ENCODE peak calls at places on chromosomes 1 and 21, in four cellular contexts. M is substantia nigra, W is adrenal gland, F is AG08395. Y is an unnamed sample.

GRCh38 chr1:41245659-41246058 is 3.6 kb upstream of the SCMH1 start:
- DNase-seq in F (no peak), M (no peak), W (no peak), Y (no peak)

GRCh38 chr1:43513471-43514173 is 17.1 kb upstream of the PTPRF start:
- DNase-seq in M (no peak), W (no peak), F (no peak), Y (no peak)

GRCh38 chr21:44496196-44496899 is 41.0 kb downstream of the LRRC3 start:
- DNase-seq in M (no peak), W (no peak), F (no peak), Y (no peak)

GRCh38 chr21:29130234-29130993 is at the start of gene MAP3K7CL:
- DNase-seq in M (no peak), F (peak), W (peak), Y (peak)

GRCh38 chr1:223639333-223639749 is 26.2 kb downstream of the CAPN8 start:
- DNase-seq in M (no peak), W (no peak), F (no peak), Y (no peak)

GRCh38 chr1:110248746-110249145 is 38.6 kb downstream of the KCNC4 start:
- DNase-seq in F (no peak), M (no peak), W (no peak), Y (no peak)

GRCh38 chr1:80050523-80050922 is 1044.0 kb upstream of the ADGRL4 start:
- DNase-seq in W (no peak), M (no peak), F (no peak), Y (no peak)

GRCh38 chr1:8145525-8145924 is 119.4 kb upstream of the ERRFI1 start:
- DNase-seq in W (no peak), F (no peak), M (no peak), Y (no peak)